ENCODE peak calls at places on chromosomes 2 and 18, in four cellular contexts. C is GM23338, G is OCI-LY7, F is IMR-90. U is an unnamed sample.
A peak's percentile ranks its signal among the peaks of the same experiment; 100 is the strongest.

GRCh38 chr2:64203131-64204005 is 59.1 kb upstream of the PELI1 start:
- DNase-seq in C (no peak), G (no peak), F (peak; percentile 59), U (no peak)

GRCh38 chr2:191319181-191319580 is 74.0 kb downstream of the MYO1B start:
- DNase-seq in C (no peak), G (no peak), F (peak; percentile 78), U (no peak)

GRCh38 chr2:68829764-68830163 is 41.4 kb downstream of the BMP10 start:
- DNase-seq in C (no peak), G (no peak), F (no peak), U (no peak)

GRCh38 chr2:72846171-72847095 is 20.6 kb upstream of the EXOC6B start:
- DNase-seq in C (no peak), G (no peak), F (no peak), U (no peak)

GRCh38 chr2:32946314-32947075 is at the start of gene LTBP1:
- DNase-seq in C (peak; percentile 82), G (peak; percentile 93), F (peak; percentile 76), U (peak; percentile 92)

GRCh38 chr2:177429688-177430325 is 37.2 kb downstream of the AGPS start:
- DNase-seq in C (no peak), G (no peak), F (peak; percentile 96), U (no peak)

GRCh38 chr2:55768991-55769390 is 75.3 kb upstream of the PNPT1 start:
- DNase-seq in C (no peak), G (no peak), F (no peak), U (no peak)

GRCh38 chr2:207632575-207633492 is 7.6 kb upstream of the METTL21A start:
- DNase-seq in C (no peak), G (no peak), F (peak; percentile 58), U (no peak)

GRCh38 chr2:173580351-173580750 is 225.7 kb downstream of the CDCA7 start:
- DNase-seq in C (no peak), G (no peak), F (no peak), U (no peak)

GRCh38 chr2:24076849-24077534 is 866 bp upstream of the SF3B6 start:
- DNase-seq in C (no peak), G (peak; percentile 21), F (no peak), U (peak; percentile 68)

GRCh38 chr2:63755216-63755615 is 86.5 kb upstream of the UGP2 start:
- DNase-seq in C (no peak), G (no peak), F (peak; percentile 17), U (no peak)

GRCh38 chr18:67509711-67510110 is 6.8 kb downstream of the DSEL start:
- DNase-seq in C (no peak), G (no peak), F (peak; percentile 85), U (no peak)

GRCh38 chr18:23992119-23992940 is 22.2 kb upstream of the TTC39C start:
- DNase-seq in C (no peak), G (no peak), F (peak; percentile 38), U (no peak)

DNA sequence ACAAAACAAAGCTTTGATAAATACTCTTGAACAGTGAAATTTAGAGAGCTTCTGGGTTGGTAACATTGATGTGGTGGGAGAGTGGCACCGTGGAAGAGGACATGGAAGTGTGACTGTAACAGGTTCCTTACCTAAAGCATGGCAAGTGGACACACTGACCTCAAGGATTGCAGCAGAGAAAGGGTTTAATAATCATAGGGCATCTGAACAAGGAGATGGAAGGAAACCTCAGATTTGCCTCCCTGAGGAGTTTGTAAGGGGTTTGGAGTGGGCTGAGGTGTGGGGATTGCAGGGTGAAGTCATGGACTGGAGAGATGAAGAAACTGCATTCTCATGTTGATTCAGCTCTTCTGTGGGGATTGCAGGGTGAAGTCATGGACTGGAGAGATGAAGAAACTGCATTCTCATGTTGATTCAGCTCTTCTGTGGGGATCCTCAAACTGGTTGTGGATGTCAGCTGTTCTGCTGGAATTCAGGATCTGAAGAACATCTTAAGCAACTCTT is 83.8 kb upstream of the TLK1 start:
- DNase-seq in C (no peak), G (no peak), F (peak; percentile 87), U (no peak)
- H3K4me2 ChIP-seq in C (no peak overlapping the region), G (no peak overlapping the region), F (peak overlapping the region; percentile 23), U (no peak overlapping the region)

GRCh38 chr2:26692814-26693286 is 328 bp downstream of the KCNK3 start:
- DNase-seq in C (peak; percentile 79), G (no peak), F (peak; percentile 33), U (no peak)

GRCh38 chr2:26691140-26691539 is 1.4 kb upstream of the KCNK3 start:
- DNase-seq in C (no peak), G (no peak), F (no peak), U (no peak)

GRCh38 chr2:26691881-26692813 is at the start of gene KCNK3:
- DNase-seq in C (peak; percentile 83), G (no peak), F (peak; percentile 25), U (no peak)

GRCh38 chr2:26694001-26694400 is 1.5 kb downstream of the KCNK3 start:
- DNase-seq in C (no peak), G (no peak), F (no peak), U (no peak)

GRCh38 chr2:26693287-26693849 is 846 bp downstream of the KCNK3 start:
- DNase-seq in C (peak; percentile 44), G (no peak), F (no peak), U (no peak)
- H3K4me3 ChIP-seq in C (peak overlapping the region; percentile 62), G (no peak overlapping the region), F (no peak overlapping the region), U (no peak overlapping the region)

GRCh38 chr2:179253226-179253625 is 11.4 kb downstream of the SESTD1 start:
- DNase-seq in C (no peak), G (no peak), F (no peak), U (no peak)
- H3K4me2 ChIP-seq in C (no peak overlapping the region), G (peak overlapping the region; percentile 29), F (no peak overlapping the region), U (no peak overlapping the region)

GRCh38 chr2:166372046-166372445 is 3.7 kb downstream of the SCN9A start:
- DNase-seq in C (no peak), G (no peak), F (peak; percentile 72), U (no peak)
- H3K4me3 ChIP-seq in C (no peak overlapping the region), G (no peak overlapping the region), F (no peak overlapping the region), U (no peak overlapping the region)

GRCh38 chr2:218221015-218221414 is 4.0 kb downstream of the ARPC2 start:
- DNase-seq in C (no peak), G (no peak), F (no peak), U (peak; percentile 54)

GRCh38 chr2:218219934-218220333 is 2.9 kb downstream of the ARPC2 start:
- DNase-seq in C (no peak), G (no peak), F (no peak), U (no peak)

GRCh38 chr2:218224206-218224605 is 7.2 kb downstream of the ARPC2 start:
- DNase-seq in C (no peak), G (no peak), F (peak; percentile 55), U (no peak)

GRCh38 chr2:218226903-218227302 is 9.9 kb downstream of the ARPC2 start:
- DNase-seq in C (no peak), G (no peak), F (no peak), U (no peak)

DNA sequence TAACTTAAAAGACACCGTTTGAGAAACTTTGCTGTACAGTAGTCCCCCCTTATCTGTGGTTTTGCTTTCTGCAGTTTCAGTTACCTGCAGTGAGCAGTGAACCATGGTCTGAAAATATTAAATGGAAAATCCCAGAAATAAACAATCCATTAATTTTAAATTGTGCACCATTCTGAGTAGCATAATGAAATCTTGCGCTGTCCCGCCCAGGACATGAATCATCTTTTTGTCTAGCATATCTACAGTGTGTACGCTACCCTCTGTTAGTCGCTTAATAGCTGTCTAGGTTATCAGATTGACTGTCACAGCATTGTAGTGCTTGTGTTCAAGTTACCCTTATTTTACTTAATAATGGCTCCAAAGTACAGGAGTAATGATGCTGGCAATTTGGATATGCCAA is 6.1 kb downstream of the ARPC2 start:
- DNase-seq in C (no peak), G (no peak), F (peak; percentile 24), U (no peak)
- H3K4me2 ChIP-seq in C (no peak overlapping the region), G (peak overlapping the region; percentile 91), F (no peak overlapping the region), U (no peak overlapping the region)

GRCh38 chr18:28091197-28091596 is 85.7 kb downstream of the CDH2 start:
- DNase-seq in C (no peak), G (no peak), F (no peak), U (no peak)

GRCh38 chr18:28088477-28088876 is 88.5 kb downstream of the CDH2 start:
- DNase-seq in C (peak; percentile 84), G (no peak), F (no peak), U (no peak)

GRCh38 chr18:28081516-28081915 is 95.4 kb downstream of the CDH2 start:
- DNase-seq in C (no peak), G (no peak), F (no peak), U (no peak)

GRCh38 chr18:28087173-28087563 is 89.8 kb downstream of the CDH2 start:
- DNase-seq in C (no peak), G (no peak), F (no peak), U (no peak)

GRCh38 chr18:28086530-28087172 is 90.3 kb downstream of the CDH2 start:
- DNase-seq in C (peak; percentile 22), G (no peak), F (peak; percentile 68), U (peak; percentile 42)
- H3K4me3 ChIP-seq in C (peak overlapping the region; percentile 15), G (no peak overlapping the region), F (no peak overlapping the region), U (no peak overlapping the region)

DNA sequence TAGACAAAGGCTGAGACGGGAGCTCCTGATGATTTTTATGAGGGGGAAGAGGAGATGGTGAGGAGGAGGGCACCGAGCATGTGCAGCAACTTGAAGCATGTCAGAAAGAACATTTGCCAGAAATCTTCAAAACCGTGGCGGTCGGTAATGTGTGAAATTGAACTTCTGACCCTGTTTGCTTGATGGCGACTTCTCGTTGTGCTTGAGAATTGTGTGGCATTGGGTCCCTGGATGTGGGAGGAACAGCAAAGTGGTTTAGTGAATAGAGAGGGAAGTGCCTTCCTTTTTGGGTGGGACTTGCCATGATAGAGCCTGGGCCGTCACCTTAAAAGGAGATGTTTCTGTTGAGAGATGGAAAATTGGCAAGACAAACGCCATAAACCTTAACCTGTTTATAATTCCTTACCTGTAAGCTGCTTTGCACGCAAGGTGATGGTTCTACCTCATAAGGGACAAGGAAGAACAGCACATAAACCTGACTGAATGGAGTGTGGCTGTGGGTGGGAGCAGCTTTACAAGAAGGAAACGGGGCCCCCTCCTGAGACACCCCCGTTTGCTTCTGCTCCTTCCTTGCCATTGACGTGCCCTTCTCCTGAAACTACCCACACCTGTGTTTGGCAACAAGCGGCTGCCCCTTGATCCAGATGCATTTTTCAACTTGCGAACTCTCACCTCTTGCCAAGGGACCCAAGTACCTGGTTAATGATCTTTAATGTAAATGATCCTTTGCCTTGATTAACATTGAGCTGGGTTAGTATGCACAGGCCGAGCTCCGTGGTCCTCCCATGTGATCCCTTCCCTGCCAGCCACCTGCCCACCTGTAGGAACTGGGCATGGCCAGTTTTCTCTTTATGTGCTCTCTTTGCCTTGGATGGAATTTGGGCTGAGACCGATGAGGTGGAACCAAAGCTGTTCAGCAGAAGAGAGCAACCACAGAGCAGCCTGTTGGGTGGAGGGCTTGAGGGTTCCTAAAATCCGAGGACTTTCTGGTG is 153.2 kb downstream of the NEDD4L start:
- DNase-seq in C (no peak), G (no peak), F (no peak), U (no peak)
- H3K4me2 ChIP-seq in C (peak overlapping the region; percentile 80), G (no peak overlapping the region), F (no peak overlapping the region), U (no peak overlapping the region)

U was measured in Karpas-422.